ENCODE peak calls at places on chromosomes 4 and X, in eight cellular contexts. D is Peyer's patch, E is dorsolateral prefrontal cortex, Z is osteocyte, R is fibroblast of pulmonary artery, C is heart left ventricle, F is choroid plexus epithelial cell, M is neural crest cell. I is an unnamed sample.

GRCh38 chr4:164410401-164410800 is 343.5 kb upstream of the SMIM31 start:
- DNase-seq in D (no peak), E (no peak), Z (no peak), R (no peak), C (no peak), F (no peak), M (no peak), I (no peak)

GRCh38 chrX:99413317-99413716 is 996.8 kb downstream of the PCDH19 start:
- DNase-seq in D (no peak), E (no peak), Z (no peak), R (no peak), C (no peak), F (no peak), M (no peak), I (no peak)

GRCh38 chrX:38165023-38165422 is 55.6 kb downstream of the SRPX start:
- DNase-seq in D (no peak), E (no peak), Z (no peak), R (no peak), C (no peak), F (no peak), M (no peak), I (no peak)

GRCh38 chr4:85368932-85369331 is 106.0 kb upstream of the ARHGAP24 start:
- DNase-seq in D (no peak), E (no peak), Z (no peak), R (no peak), C (no peak), F (no peak), M (no peak), I (no peak)

GRCh38 chrX:121831601-121832000 is 784.2 kb downstream of the GLUD2 start:
- DNase-seq in D (no peak), E (no peak), Z (no peak), R (peak; percentile 7), C (no peak), F (peak; percentile 37), M (no peak), I (no peak)

GRCh38 chrX:40474205-40474626 is 106.6 kb upstream of the ATP6AP2 start:
- DNase-seq in D (no peak), E (no peak), Z (peak; percentile 94), R (peak; percentile 7), C (peak; percentile 32), F (peak; percentile 75), M (peak; percentile 12), I (no peak)

GRCh38 chr4:102514298-102514964 is 13.3 kb downstream of the NFKB1 start:
- DNase-seq in D (no peak), E (no peak), Z (no peak), R (no peak), C (no peak), F (no peak), M (no peak), I (no peak)

GRCh38 chr4:117560329-117560728 is 474.0 kb upstream of the NDST3 start:
- DNase-seq in D (no peak), E (no peak), Z (no peak), R (peak; percentile 1), C (no peak), F (peak; percentile 54), M (no peak), I (peak; percentile 45)

GRCh38 chr4:78162821-78163220 is 105.7 kb downstream of the FRAS1 start:
- DNase-seq in D (no peak), E (no peak), Z (no peak), R (no peak), C (no peak), F (no peak), M (no peak), I (no peak)

GRCh38 chrX:41634284-41634683 is 54.5 kb upstream of the GPR34 start:
- DNase-seq in D (no peak), E (no peak), Z (no peak), R (peak; percentile 5), C (no peak), F (peak; percentile 80), M (no peak), I (peak; percentile 12)

GRCh38 chrX:123962794-123963373 is 1.4 kb downstream of the STAG2 start:
- DNase-seq in D (peak; percentile 93), E (peak; percentile 79), Z (peak; percentile 93), R (peak; percentile 96), C (peak; percentile 93), F (peak; percentile 97), M (peak; percentile 56), I (peak; percentile 93)

GRCh38 chr4:181822005-181822375 is 421.2 kb upstream of the TENM3 start:
- DNase-seq in D (no peak), E (no peak), Z (no peak), R (no peak), C (no peak), F (peak; percentile 52), M (no peak), I (no peak)

GRCh38 chr4:132642196-132642817 is 506.8 kb upstream of the PCDH10 start:
- DNase-seq in D (no peak), E (no peak), Z (no peak), R (peak; percentile 65), C (no peak), F (peak; percentile 70), M (peak; percentile 33), I (peak; percentile 66)

GRCh38 chr4:165207016-165207430 is 338 bp upstream of the KLHL2 start:
- DNase-seq in D (peak; percentile 53), E (peak; percentile 76), Z (no peak), R (no peak), C (no peak), F (peak; percentile 41), M (no peak), I (peak; percentile 33)

GRCh38 chr4:88606832-88607231 is 14.6 kb downstream of the HERC3 start:
- DNase-seq in D (no peak), E (no peak), Z (no peak), R (no peak), C (no peak), F (no peak), M (no peak), I (no peak)

GRCh38 chrX:47644557-47645091 is 5.7 kb downstream of the ELK1 start:
- DNase-seq in D (no peak), E (no peak), Z (no peak), R (peak; percentile 63), C (no peak), F (peak; percentile 57), M (peak; percentile 18), I (peak; percentile 23)

GRCh38 chr4:25904748-25905082 is 9.3 kb upstream of the SMIM20 start:
- DNase-seq in D (no peak), E (no peak), Z (no peak), R (no peak), C (no peak), F (no peak), M (no peak), I (no peak)

GRCh38 chr4:129344058-129344457 is 248.1 kb downstream of the C4orf33 start:
- DNase-seq in D (peak; percentile 45), E (no peak), Z (no peak), R (peak; percentile 66), C (no peak), F (peak; percentile 76), M (peak; percentile 7), I (peak; percentile 75)

DNA sequence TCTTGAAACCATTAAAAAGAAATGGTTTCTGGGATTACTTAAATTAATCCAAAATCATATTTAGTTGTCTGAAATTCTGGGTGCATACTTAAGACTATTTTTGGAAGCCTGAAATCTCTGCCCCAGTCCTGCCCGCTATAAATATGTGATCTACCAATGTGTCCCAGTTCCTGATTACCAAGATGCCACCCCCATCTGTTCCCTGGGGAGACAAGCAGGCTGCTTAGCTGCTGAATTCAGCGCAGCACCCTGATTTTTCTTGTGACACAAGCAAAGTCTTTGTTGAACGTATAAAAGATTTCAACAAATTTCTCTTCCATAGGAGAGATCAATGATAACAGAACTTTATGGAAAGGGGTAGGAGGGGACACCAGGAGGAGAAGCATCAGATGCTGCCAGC is 100.6 kb upstream of the PRPS2 start:
- DNase-seq in D (no peak), E (peak; percentile 11), Z (no peak), R (no peak), C (no peak), F (no peak), M (no peak), I (no peak)
- TF ChIP-seq CTCF in D (no peak), E (no peak), Z (no peak), R (no peak), C (no peak), F (no peak), M (no peak), I (no peak)

DNA sequence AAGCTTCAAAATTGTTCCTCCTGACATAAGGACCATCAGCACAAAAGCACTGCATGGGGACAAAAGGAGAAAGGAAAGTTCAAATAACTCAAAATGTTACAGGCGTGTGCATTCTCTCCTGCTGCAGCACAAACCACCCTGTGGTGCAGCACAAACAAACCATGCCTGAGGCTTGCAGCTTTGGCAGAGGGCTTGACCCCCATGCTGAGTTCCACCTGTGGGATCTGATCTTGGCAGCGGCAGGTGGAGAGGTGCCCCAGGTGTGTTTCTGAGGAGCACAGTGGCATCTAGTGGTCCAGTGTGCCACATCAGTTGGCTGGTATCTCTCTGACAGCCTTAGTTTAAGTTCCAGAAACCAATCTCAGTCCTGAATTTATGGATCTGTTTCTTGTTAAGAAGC is 164.6 kb downstream of the SOWAHB start:
- DNase-seq in D (no peak), E (no peak), Z (no peak), R (no peak), C (no peak), F (no peak), M (no peak), I (peak; percentile 61)
- TF ChIP-seq CTCF in D (peak; percentile 42), E (no peak), Z (peak; percentile 35), R (no peak), C (no peak), F (peak; percentile 9), M (no peak), I (peak; percentile 47)

GRCh38 chr4:112236040-112236439 is 4.5 kb downstream of the AP1AR start:
- DNase-seq in D (no peak), E (no peak), Z (no peak), R (no peak), C (no peak), F (no peak), M (no peak), I (no peak)

GRCh38 chr4:112234952-112235609 is 3.5 kb downstream of the AP1AR start:
- DNase-seq in D (peak; percentile 88), E (peak; percentile 68), Z (no peak), R (peak; percentile 90), C (peak; percentile 51), F (peak; percentile 93), M (peak; percentile 46), I (peak; percentile 88)

GRCh38 chr4:112230879-112231778 is 458 bp upstream of the AP1AR start:
- DNase-seq in D (peak; percentile 99), E (peak; percentile 98), Z (peak; percentile 99), R (peak; percentile 97), C (peak; percentile 98), F (peak; percentile 98), M (peak; percentile 97), I (peak; percentile 98)

GRCh38 chr4:112231779-112232713 is at the start of gene AP1AR:
- DNase-seq in D (peak; percentile 94), E (peak; percentile 80), Z (peak; percentile 94), R (peak; percentile 74), C (peak; percentile 86), F (peak; percentile 77), M (peak; percentile 85), I (peak; percentile 77)
- TF ChIP-seq CTCF in D (peak; percentile 37), E (no peak), Z (peak; percentile 48), R (peak; percentile 35), C (peak; percentile 7), F (peak; percentile 45), M (peak; percentile 55), I (peak; percentile 9)

DNA sequence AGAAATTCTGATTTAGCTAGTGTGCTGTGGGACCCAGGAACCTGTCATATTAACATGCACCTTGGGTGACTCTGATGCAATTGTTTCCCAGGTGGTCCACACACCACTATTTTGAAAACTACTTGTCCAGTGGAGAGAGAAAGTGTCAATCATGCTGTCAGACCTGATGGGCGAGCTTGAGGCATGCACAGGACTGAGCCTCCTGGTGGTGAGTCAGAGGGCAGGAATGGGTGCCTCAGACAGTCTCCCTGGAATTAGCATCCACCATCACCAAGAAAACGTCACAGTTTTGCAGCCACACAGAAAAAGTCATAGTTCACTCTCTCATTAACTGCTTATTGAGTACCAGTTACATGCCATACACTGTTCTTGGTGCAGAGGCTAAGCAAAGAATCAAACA is 181.8 kb upstream of the MAOA start:
- DNase-seq in D (no peak), E (no peak), Z (no peak), R (no peak), C (no peak), F (no peak), M (no peak), I (peak; percentile 28)
- TF ChIP-seq CTCF in D (no peak), E (no peak), Z (no peak), R (no peak), C (no peak), F (no peak), M (peak; percentile 26), I (no peak)

I was measured in MCF 10A.